ENCODE peak calls at places on chromosomes 4 and X, in five cellular contexts. W is GM12878, H is K562, F is HepG2, X is SK-N-SH. M is an unnamed sample.

GRCh38 chr4:119632216-119632615 is 3.6 kb upstream of the PDE5A start:
- DNase-seq in H (no peak), X (no peak), F (no peak), W (no peak), M (no peak)

GRCh38 chr4:184825394-184826314 is at the start of gene ACSL1:
- DNase-seq in W (no peak), X (peak), F (peak), H (peak), M (peak)

GRCh38 chr4:11701978-11702377 is 273.3 kb upstream of the HS3ST1 start:
- DNase-seq in W (no peak), H (no peak), F (no peak), X (no peak), M (no peak)

GRCh38 chrX:10989386-10989785 is 121.7 kb upstream of the HCCS start:
- DNase-seq in X (no peak), F (no peak), H (no peak), W (no peak), M (no peak)

GRCh38 chr4:151582098-151582497 is 173.1 kb downstream of the FHIP1A start:
- DNase-seq in F (no peak), W (no peak), X (no peak), H (no peak), M (no peak)

GRCh38 chrX:64642482-64642881 is 247.2 kb upstream of the MTMR8 start:
- DNase-seq in W (no peak), H (no peak), X (peak), F (no peak), M (no peak)

GRCh38 chr4:38889143-38889542 is 21.5 kb downstream of the FAM114A1 start:
- DNase-seq in X (no peak), W (peak), H (no peak), F (peak), M (no peak)

GRCh38 chrX:132743086-132743485 is 215.3 kb downstream of the HS6ST2 start:
- DNase-seq in X (no peak), H (no peak), W (no peak), F (no peak), M (no peak)

GRCh38 chrX:54182194-54182863 is 725 bp downstream of the FAM120C start:
- DNase-seq in F (peak), X (peak), H (peak), W (no peak), M (peak)

GRCh38 chrX:138519296-138519695 is 192.2 kb downstream of the FGF13 start:
- DNase-seq in F (no peak), W (no peak), H (no peak), X (no peak), M (no peak)

GRCh38 chr4:187027231-187027760 is 303.6 kb upstream of the FAT1 start:
- DNase-seq in F (no peak), H (no peak), W (no peak), X (no peak), M (no peak)

GRCh38 chr4:105807496-105807895 is 87.8 kb upstream of the NPNT start:
- DNase-seq in W (no peak), H (no peak), F (no peak), X (no peak), M (no peak)

GRCh38 chrX:152926279-152926678 is 28.4 kb downstream of the ZNF185 start:
- DNase-seq in X (peak), H (peak), W (no peak), F (peak), M (no peak)

GRCh38 chr4:4575284-4576211 is 33.7 kb upstream of the STX18 start:
- DNase-seq in H (peak), W (peak), F (no peak), X (peak), M (peak)

GRCh38 chrX:16087081-16087480 is 36.3 kb upstream of the GRPR start:
- DNase-seq in F (no peak), W (no peak), X (no peak), H (no peak), M (no peak)

GRCh38 chr4:151114986-151115385 is 15.6 kb downstream of the RPS3A start:
- DNase-seq in W (no peak), X (no peak), F (no peak), H (no peak), M (no peak)

GRCh38 chrX:149830192-149830873 is 48.6 kb downstream of the MAGEA9 start:
- DNase-seq in H (no peak), X (no peak), W (peak), F (no peak), M (no peak)

GRCh38 chr4:125677665-125678307 is 363.0 kb downstream of the FAT4 start:
- DNase-seq in H (no peak), X (no peak), W (no peak), F (no peak), M (no peak)

GRCh38 chrX:119880552-119881437 is 9.2 kb downstream of the NDUFA1 start:
- DNase-seq in F (peak), H (peak), W (peak), X (peak), M (no peak)

GRCh38 chr4:153523941-153524386 is 57.8 kb downstream of the TMEM131L start:
- DNase-seq in W (no peak), F (no peak), X (no peak), H (no peak), M (no peak)

GRCh38 chr4:182745268-182745667 is 171.9 kb downstream of the DCTD start:
- DNase-seq in H (no peak), W (no peak), F (no peak), X (peak), M (peak)

GRCh38 chr4:20391224-20391623 is 139.5 kb downstream of the SLIT2 start:
- DNase-seq in W (no peak), H (no peak), F (no peak), X (no peak), M (no peak)

GRCh38 chr4:142548491-142548890 is 297.6 kb downstream of the INPP4B start:
- DNase-seq in X (no peak), F (no peak), W (no peak), H (no peak), M (no peak)

GRCh38 chr4:101528526-101528925 is 181.2 kb upstream of the PPP3CA start:
- DNase-seq in F (peak), X (no peak), W (no peak), H (no peak), M (no peak)

GRCh38 chrX:17527932-17528331 is 152.9 kb downstream of the NHS start:
- DNase-seq in X (no peak), W (no peak), H (no peak), F (no peak), M (no peak)

GRCh38 chr4:3077796-3078195 is 3.3 kb downstream of the HTT start:
- DNase-seq in X (no peak), W (peak), F (no peak), H (no peak), M (no peak)

GRCh38 chrX:48751343-48751742 is 10.2 kb upstream of the GLOD5 start:
- DNase-seq in W (no peak), F (no peak), X (no peak), H (no peak), M (no peak)

GRCh38 chr4:183960021-183960420 is 54.9 kb downstream of the STOX2 start:
- DNase-seq in H (peak), X (peak), F (no peak), W (no peak), M (no peak)

GRCh38 chr4:116180056-116180690 is 905.2 kb downstream of the TRAM1L1 start:
- DNase-seq in X (peak), F (no peak), H (no peak), W (no peak), M (peak)

GRCh38 chrX:115486510-115486909 is 74.5 kb upstream of the PLS3 start:
- DNase-seq in F (no peak), X (no peak), H (no peak), W (no peak), M (no peak)

GRCh38 chrX:66638591-66639500 is at the start of gene EDA2R:
- DNase-seq in W (peak), X (peak), F (peak), H (no peak), M (peak)

GRCh38 chrX:16785247-16786138 is 773 bp upstream of the TXLNG start:
- DNase-seq in H (no peak), F (no peak), X (peak), W (no peak), M (peak)

GRCh38 chrX:130171446-130172126 is at the start of gene RAB33A:
- DNase-seq in W (no peak), X (peak), F (no peak), H (no peak), M (no peak)

GRCh38 chr4:78432896-78433295 is 118.7 kb upstream of the ANXA3 start:
- DNase-seq in H (no peak), W (no peak), X (no peak), F (no peak), M (no peak)

GRCh38 chrX:50770702-50771101 is 43.3 kb downstream of the SHROOM4 start:
- DNase-seq in F (peak), W (no peak), H (no peak), X (no peak), M (peak)

GRCh38 chr4:82909326-82909725 is 8.8 kb downstream of the THAP9 start:
- DNase-seq in H (no peak), X (no peak), F (no peak), W (no peak), M (no peak)

GRCh38 chr4:87521757-87522374 is 7.3 kb downstream of the SPARCL1 start:
- DNase-seq in X (no peak), H (no peak), W (no peak), F (no peak), M (no peak)

GRCh38 chrX:3178329-3178728 is 137.1 kb downstream of the ARSF start:
- DNase-seq in F (no peak), X (no peak), W (no peak), H (no peak), M (no peak)

GRCh38 chr4:142095886-142096605 is 459.7 kb downstream of the IL15 start:
- DNase-seq in H (no peak), F (no peak), W (no peak), X (no peak), M (peak)

GRCh38 chrX:5876984-5877655 is 351.5 kb downstream of the NLGN4X start:
- DNase-seq in H (no peak), W (no peak), X (peak), F (peak), M (no peak)

DNA sequence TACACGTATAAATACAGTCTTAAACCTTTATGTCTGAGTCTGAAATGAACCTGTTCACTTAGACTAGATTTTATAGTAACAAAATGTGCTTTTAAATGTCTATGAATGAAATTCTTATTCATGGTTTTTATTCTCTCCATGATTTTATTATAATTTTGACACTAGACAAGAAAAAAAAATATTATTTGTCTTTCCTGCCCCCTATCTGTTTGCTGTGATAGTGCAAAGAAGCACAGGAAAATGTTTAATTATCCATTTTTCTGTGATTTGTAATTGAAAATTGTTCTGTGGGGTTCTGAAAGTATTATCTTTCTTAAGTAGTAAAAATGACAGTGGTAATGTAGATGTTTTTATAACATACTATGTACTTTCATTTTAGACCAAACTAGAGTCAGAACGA is 52.0 kb downstream of the INTS6L start:
- DNase-seq in X (peak), F (no peak), H (no peak), W (no peak), M (no peak)
- TF ChIP-seq JUND in X (no peak), F (no peak), H (no peak), W (no peak), M (no peak)

DNA sequence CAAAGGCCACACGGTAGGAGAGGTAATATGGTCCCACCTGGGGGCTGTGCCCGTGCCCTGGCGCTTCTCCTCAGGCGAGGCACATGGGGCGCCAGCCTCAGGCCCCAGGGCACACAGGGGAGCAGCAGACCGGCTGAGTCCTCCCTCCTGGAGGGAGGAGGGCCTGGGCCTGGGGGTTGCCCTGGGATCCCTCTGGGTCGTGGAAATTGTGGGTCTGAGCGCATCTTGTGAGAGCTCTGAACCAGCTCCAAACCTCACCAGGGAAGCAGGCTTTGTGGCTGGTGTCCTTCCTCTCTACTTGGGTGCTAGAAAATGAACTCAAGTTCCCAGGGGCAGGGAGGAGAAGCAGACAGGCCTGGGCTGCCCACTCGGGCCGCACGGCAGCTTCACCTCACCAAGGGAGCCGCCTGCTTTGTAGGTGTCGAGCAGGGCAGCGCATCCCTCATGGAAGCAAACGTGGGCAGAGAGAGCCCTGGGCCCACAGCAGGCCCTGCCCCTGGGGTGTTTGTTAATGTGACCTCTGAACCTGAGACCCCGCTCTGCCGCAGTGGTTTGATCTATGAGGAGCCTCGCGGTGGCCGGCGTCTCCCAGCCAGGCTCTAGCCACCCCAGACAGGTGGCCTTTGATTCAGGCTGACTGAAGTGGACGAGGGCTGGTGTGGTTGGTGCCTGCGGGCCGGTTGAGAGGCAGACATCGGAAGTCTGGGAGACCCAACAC is 10.8 kb downstream of the HTRA3 start:
- DNase-seq in F (no peak), W (no peak), X (no peak), H (no peak), M (no peak)
- TF ChIP-seq JUND in F (no peak), W (no peak), X (no peak), H (no peak), M (no peak)

DNA sequence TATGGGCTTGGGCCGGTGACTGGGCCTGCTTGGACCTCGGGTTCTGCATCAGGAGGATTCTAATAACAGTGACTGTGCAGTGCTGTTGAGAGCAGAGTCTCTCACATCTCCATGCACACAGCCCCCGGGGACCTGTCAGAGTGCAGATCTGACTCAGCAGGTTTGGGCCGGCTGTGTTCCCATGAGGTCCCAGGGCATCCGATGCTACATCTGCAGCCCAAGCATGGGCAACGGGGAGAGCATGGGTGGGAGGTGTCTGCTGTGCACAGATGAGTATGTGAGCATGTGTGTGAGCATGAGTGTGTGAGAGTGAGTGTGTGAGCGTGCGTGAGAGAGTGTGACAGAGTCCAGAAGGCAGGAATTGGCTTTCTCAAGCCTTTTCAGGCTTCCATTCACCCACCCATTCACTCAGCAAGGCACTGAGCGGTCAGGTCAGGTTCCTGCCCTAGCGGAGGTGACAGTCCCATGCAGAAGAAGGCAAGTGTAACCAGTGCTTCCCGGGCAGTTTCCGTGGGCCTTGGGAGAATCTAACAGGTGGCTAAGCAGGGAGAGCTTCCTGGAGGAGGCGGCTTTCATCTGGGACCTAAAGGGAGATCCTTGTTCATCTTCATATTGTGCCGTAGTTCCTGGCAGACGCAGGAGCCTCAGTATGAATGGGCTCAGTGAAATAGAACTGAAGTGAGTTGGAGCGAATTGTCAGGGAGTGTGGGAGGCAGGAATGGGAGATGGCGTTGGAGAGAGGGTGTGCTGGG is 62.6 kb downstream of the SORCS2 start:
- DNase-seq in H (no peak), X (no peak), F (no peak), W (peak), M (no peak)
- TF ChIP-seq JUND in H (no peak), X (no peak), F (no peak), W (peak), M (no peak)

GRCh38 chrX:24479924-24480722 is 15.0 kb downstream of the PDK3 start:
- DNase-seq in F (no peak), H (no peak), W (peak), X (no peak), M (peak)
- TF ChIP-seq JUND in F (no peak), H (no peak), W (no peak), X (no peak), M (no peak)

DNA sequence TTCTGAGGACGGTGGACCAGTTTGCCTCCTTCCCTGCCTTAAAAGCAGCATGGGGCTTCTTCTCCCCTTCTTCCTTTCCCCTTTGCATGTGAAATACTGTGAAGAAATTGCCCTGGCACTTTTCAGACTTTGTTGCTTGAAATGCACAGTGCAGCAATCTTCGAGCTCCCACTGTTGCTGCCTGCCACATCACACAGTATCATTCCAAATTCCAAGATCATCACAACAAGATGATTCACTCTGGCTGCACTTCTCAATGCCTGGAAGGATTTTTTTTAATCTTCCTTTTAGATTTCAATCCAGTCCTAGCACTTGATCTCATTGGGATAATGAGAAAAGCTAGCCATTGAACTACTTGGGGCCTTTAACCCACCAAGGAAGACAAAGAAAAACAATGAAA is 255.3 kb downstream of the RAPGEF2 start:
- DNase-seq in W (no peak), F (no peak), H (no peak), X (no peak), M (no peak)
- TF ChIP-seq JUND in W (no peak), F (no peak), H (no peak), X (peak), M (no peak)

DNA sequence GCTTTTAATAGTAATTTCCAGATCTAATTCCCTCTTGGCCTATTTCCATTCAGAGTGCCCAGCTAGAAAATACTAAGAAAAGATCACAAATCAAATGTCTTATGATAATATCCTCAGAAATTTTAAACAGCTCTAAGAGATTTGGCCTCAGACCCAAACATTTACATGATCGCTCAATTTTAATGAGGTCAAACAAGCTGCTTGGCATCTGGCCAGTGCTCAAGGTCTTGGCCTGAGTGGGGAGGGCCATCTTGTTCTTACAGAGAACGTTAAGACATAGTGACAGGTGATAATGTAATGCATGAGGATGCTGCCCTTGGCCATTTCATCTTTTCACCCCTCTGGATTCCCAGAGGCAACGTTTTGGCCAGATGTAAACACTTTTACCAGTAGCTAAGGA is 159.2 kb upstream of the SLC7A11 start:
- DNase-seq in H (no peak), W (no peak), X (no peak), F (no peak), M (no peak)
- TF ChIP-seq JUND in H (no peak), W (no peak), X (no peak), F (no peak), M (no peak)

GRCh38 chr4:1023895-1024740 is 12.7 kb downstream of the FGFRL1 start:
- DNase-seq in X (no peak), F (no peak), H (peak), W (no peak), M (no peak)

GRCh38 chr4:1026115-1026514 is 14.7 kb downstream of the FGFRL1 start:
- DNase-seq in H (peak), W (peak), F (no peak), X (peak), M (peak)

GRCh38 chr4:1022739-1023066 is 11.3 kb downstream of the FGFRL1 start:
- DNase-seq in X (no peak), F (no peak), W (no peak), H (peak), M (no peak)

GRCh38 chr4:1023241-1023640 is 11.8 kb downstream of the FGFRL1 start:
- DNase-seq in F (no peak), W (no peak), X (no peak), H (peak), M (no peak)

GRCh38 chr4:1024882-1025552 is 13.6 kb downstream of the FGFRL1 start:
- DNase-seq in X (no peak), H (no peak), F (no peak), W (no peak), M (no peak)
- TF ChIP-seq JUND in X (no peak), H (no peak), F (no peak), W (no peak), M (no peak)

DNA sequence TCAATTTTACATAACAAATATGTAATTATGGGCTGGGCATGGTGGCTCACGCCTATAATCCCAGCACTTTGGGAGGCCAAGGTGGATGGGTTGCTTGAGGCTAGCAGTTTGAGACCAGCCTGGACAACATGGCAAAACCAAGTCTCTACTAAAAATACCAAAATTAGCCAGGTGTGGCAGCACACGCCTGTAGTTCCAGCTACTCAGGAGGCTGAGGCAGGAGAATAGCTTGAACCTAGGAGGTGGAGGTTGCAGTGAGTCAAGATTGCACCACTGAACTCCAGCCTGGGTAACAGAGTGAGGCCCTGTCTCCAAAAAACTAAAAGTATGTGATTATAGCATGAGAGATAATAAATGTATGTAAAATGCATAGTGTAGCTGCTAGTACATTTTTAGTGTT is 229.0 kb downstream of the PPARGC1A start:
- DNase-seq in F (no peak), H (no peak), W (no peak), X (no peak), M (no peak)
- TF ChIP-seq JUND in F (no peak), H (no peak), W (no peak), X (no peak), M (no peak)

M was measured in T47D.